ENCODE peak calls at places on chromosomes 7 and 10, in five cellular contexts. C is CD8-positive, alpha-beta memory T cell; J is naive thymus-derived CD4-positive, alpha-beta T cell; Y is SJSA1; L is adipocyte. I is an unnamed sample.
A peak's percentile ranks its signal among the peaks of the same experiment; 100 is the strongest.

GRCh38 chr10:50798297-50798696 is 58.6 kb downstream of the ASAH2B start:
- DNase-seq in Y (no peak), L (no peak), J (no peak), C (no peak), I (no peak)

GRCh38 chr7:43721193-43721806 is 8.0 kb downstream of the COA1 start:
- DNase-seq in J (peak; percentile 50), C (no peak), Y (no peak), L (peak; percentile 91), I (no peak)

GRCh38 chr10:71143170-71143569 is 69.2 kb upstream of the UNC5B start:
- DNase-seq in L (no peak), J (no peak), Y (no peak), C (no peak), I (no peak)

GRCh38 chr7:176786-177185 is 15.6 kb upstream of the FAM20C start:
- DNase-seq in J (no peak), C (no peak), Y (no peak), L (no peak), I (no peak)

GRCh38 chr7:49563693-49564378 is 209.6 kb upstream of the VWC2 start:
- DNase-seq in J (no peak), C (no peak), L (no peak), Y (no peak), I (no peak)

GRCh38 chr7:129282865-129283264 is 58.0 kb downstream of the AHCYL2 start:
- DNase-seq in Y (no peak), J (no peak), C (no peak), L (no peak), I (no peak)

GRCh38 chr10:49112851-49113250 is 2.5 kb downstream of the VSTM4 start:
- DNase-seq in L (no peak), Y (no peak), J (no peak), C (no peak), I (no peak)

GRCh38 chr7:107593025-107593410 is 13.0 kb downstream of the BCAP29 start:
- DNase-seq in L (no peak), J (no peak), C (no peak), Y (no peak), I (no peak)

GRCh38 chr10:91987397-91988037 is 63.9 kb downstream of the BTAF1 start:
- DNase-seq in Y (no peak), C (no peak), L (no peak), J (no peak), I (no peak)

GRCh38 chr10:49197171-49197570 is 9.0 kb upstream of the TMEM273 start:
- DNase-seq in C (no peak), L (no peak), J (no peak), Y (no peak), I (no peak)

GRCh38 chr7:114141415-114141814 is 222.6 kb upstream of the PPP1R3A start:
- DNase-seq in L (peak; percentile 4), Y (no peak), C (no peak), J (no peak), I (no peak)

GRCh38 chr7:6536262-6536770 is 14.9 kb downstream of the GRID2IP start:
- DNase-seq in Y (no peak), J (no peak), L (peak; percentile 23), C (no peak), I (no peak)

GRCh38 chr10:36703179-36703578 is 422.2 kb upstream of the ANKRD30A start:
- DNase-seq in J (no peak), Y (no peak), C (no peak), L (peak; percentile 7), I (no peak)

GRCh38 chr7:126403040-126403439 is 849.7 kb downstream of the GRM8 start:
- DNase-seq in C (no peak), J (no peak), Y (no peak), L (no peak), I (no peak)

GRCh38 chr7:4842302-4843064 is 19.3 kb downstream of the PAPOLB start:
- DNase-seq in L (no peak), C (no peak), J (no peak), Y (no peak), I (no peak)

GRCh38 chr10:109958059-109958458 is 34.7 kb upstream of the XPNPEP1 start:
- DNase-seq in Y (no peak), C (no peak), J (no peak), L (no peak), I (no peak)

GRCh38 chr10:18700555-18700850 is 41.3 kb downstream of the ARL5B start:
- DNase-seq in C (no peak), J (no peak), Y (no peak), L (no peak), I (no peak)

GRCh38 chr7:99541212-99541611 is 10.7 kb downstream of the FAM200A start:
- DNase-seq in J (no peak), L (no peak), Y (no peak), C (no peak), I (no peak)

GRCh38 chr7:99539213-99539811 is 12.6 kb downstream of the FAM200A start:
- DNase-seq in J (no peak), C (no peak), L (no peak), Y (no peak), I (no peak)

GRCh38 chr7:99531354-99531765 is 20.6 kb downstream of the FAM200A start:
- DNase-seq in L (no peak), J (no peak), C (no peak), Y (no peak), I (no peak)

GRCh38 chr7:99540542-99540941 is 11.4 kb downstream of the FAM200A start:
- DNase-seq in C (no peak), L (no peak), J (no peak), Y (no peak), I (no peak)

GRCh38 chr7:99535667-99536066 is 16.2 kb downstream of the FAM200A start:
- DNase-seq in J (no peak), C (no peak), Y (no peak), L (no peak), I (no peak)
- H3K9me3 ChIP-seq in J (peaks cover 16% of the 10 kb centered on the region), C (peaks cover 27% of the 10 kb centered on the region), Y (peaks cover 41% of the 10 kb centered on the region), L (peaks cover 70% of the 10 kb centered on the region), I (peaks cover 14% of the 10 kb centered on the region)

GRCh38 chr10:27801171-27801785 is 55.7 kb upstream of the MKX start:
- DNase-seq in C (no peak), Y (no peak), L (no peak), J (no peak), I (no peak)
- H3K9me3 ChIP-seq in C (no peaks in the 10 kb centered on the region), Y (no peaks in the 10 kb centered on the region), L (peaks cover 3% of the 10 kb centered on the region), J (no peaks in the 10 kb centered on the region), I (no peaks in the 10 kb centered on the region)

GRCh38 chr10:131211965-131212619 is 99.4 kb downstream of the TCERG1L start:
- DNase-seq in L (no peak), C (no peak), J (no peak), Y (peak; percentile 29), I (no peak)
- H3K9me3 ChIP-seq in L (no peaks in the 10 kb centered on the region), C (no peaks in the 10 kb centered on the region), J (no peaks in the 10 kb centered on the region), Y (peaks cover 16% of the 10 kb centered on the region), I (no peaks in the 10 kb centered on the region)

DNA sequence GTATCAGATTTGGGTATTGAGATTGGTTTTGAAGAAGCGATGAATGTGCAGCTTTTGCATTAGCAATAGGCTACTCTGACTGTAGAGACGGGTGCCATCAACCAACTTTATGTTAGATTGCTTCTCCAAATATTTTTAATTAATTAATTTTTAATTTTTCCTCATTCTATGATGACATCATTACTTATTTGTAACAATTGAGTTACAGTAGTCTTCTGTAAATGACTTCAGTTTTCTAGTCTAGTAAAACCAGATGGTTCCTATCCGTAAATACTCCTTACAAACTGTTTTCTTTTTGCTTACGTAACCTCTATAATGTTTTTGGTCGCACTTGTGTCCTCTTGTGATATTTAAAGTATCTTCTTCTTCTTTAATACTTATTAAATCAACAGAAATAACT is 118.1 kb downstream of the ZNF736 start:
- DNase-seq in C (no peak), Y (no peak), J (no peak), L (no peak), I (no peak)
- H3K9me3 ChIP-seq in C (no peaks in the 10 kb centered on the region), Y (no peaks in the 10 kb centered on the region), J (no peaks in the 10 kb centered on the region), L (peaks cover 24% of the 10 kb centered on the region), I (peaks cover 6% of the 10 kb centered on the region)

DNA sequence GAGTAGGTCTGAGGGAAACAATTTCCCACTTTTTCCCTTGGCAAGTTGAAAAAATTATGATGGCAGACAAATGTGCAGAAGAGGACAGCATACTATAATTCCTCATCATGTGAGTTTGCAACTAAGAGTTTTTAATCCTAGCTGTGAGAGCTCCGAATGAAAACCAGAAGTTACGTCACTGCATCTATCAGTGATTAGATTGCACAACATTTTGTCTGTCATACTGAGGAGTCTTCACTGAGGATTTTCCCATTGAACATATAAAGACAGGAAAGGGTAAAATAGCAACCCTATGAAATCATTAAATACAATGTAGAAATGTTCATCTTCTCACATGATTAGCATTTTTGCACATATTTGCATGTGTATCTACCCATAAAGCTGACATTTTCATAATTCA is 45.8 kb downstream of the ZNF736 start:
- DNase-seq in J (no peak), C (no peak), Y (no peak), L (no peak), I (no peak)
- H3K9me3 ChIP-seq in J (peaks cover 21% of the 10 kb centered on the region), C (peaks cover 29% of the 10 kb centered on the region), Y (peaks cover 5% of the 10 kb centered on the region), L (peaks cover 96% of the 10 kb centered on the region), I (peaks cover 11% of the 10 kb centered on the region)

GRCh38 chr7:8932751-8933150 is 499.3 kb downstream of the NXPH1 start:
- DNase-seq in C (no peak), L (no peak), Y (no peak), J (no peak), I (no peak)
- H3K9me3 ChIP-seq in C (no peaks in the 10 kb centered on the region), L (peaks cover 3% of the 10 kb centered on the region), Y (peaks cover 10% of the 10 kb centered on the region), J (no peaks in the 10 kb centered on the region), I (no peaks in the 10 kb centered on the region)

I was measured in T-helper 17 cell.